ENCODE peak calls at places on chromosome X, in five cellular contexts. D is epithelial cell of esophagus, L is cardiac muscle cell, R is IMR-90, Y is mesenchymal stem cell. X is an unnamed sample.

GRCh38 chrX:105267167-105267566 is 46.7 kb upstream of the TEX13A start:
- DNase-seq in Y (no peak), R (no peak), L (no peak), D (no peak), X (no peak)

GRCh38 chrX:9789555-9789954 is 3.3 kb downstream of the SHROOM2 start:
- DNase-seq in L (no peak), R (no peak), Y (peak), D (no peak), X (no peak)

GRCh38 chrX:123450217-123450616 is 266.1 kb downstream of the GRIA3 start:
- DNase-seq in R (peak), D (peak), Y (no peak), L (peak), X (no peak)

GRCh38 chrX:623599-624323 is 6.8 kb upstream of the SHOX start:
- DNase-seq in Y (no peak), D (peak), R (no peak), L (no peak), X (no peak)

GRCh38 chrX:147522986-147523385 is 388.7 kb upstream of the FMR1 start:
- DNase-seq in D (no peak), L (no peak), R (no peak), Y (no peak), X (no peak)

GRCh38 chrX:989959-990510 is 222.4 kb downstream of the CRLF2 start:
- DNase-seq in D (peak), R (peak), L (no peak), Y (peak), X (peak)

GRCh38 chrX:153665726-153666306 is 7.8 kb downstream of the PNCK start:
- DNase-seq in Y (no peak), L (no peak), R (no peak), D (no peak), X (no peak)

GRCh38 chrX:54842638-54843037 is 35.1 kb downstream of the MAGED2 start:
- DNase-seq in L (no peak), D (no peak), Y (no peak), R (no peak), X (no peak)

GRCh38 chrX:132125906-132126305 is 1.9 kb downstream of the FRMD7 start:
- DNase-seq in D (no peak), Y (no peak), R (no peak), L (no peak), X (no peak)

GRCh38 chrX:22818061-22818460 is 181.7 kb upstream of the DDX53 start:
- DNase-seq in R (no peak), L (no peak), Y (no peak), D (no peak), X (no peak)

GRCh38 chrX:97524997-97525396 is 641.3 kb downstream of the RPA4 start:
- DNase-seq in Y (peak), R (no peak), L (no peak), D (peak), X (no peak)

GRCh38 chrX:6228720-6229119 is at the start of gene NLGN4X:
- DNase-seq in D (no peak), Y (no peak), L (peak), R (no peak), X (no peak)

GRCh38 chrX:154531626-154532025 is 15.0 kb downstream of the G6PD start:
- DNase-seq in R (peak), D (no peak), L (peak), Y (peak), X (no peak)

GRCh38 chrX:4708970-4709760 is 995.7 kb upstream of the PRKX start:
- DNase-seq in D (peak), L (no peak), Y (no peak), R (no peak), X (no peak)

GRCh38 chrX:112867570-112867969 is 26.9 kb upstream of the AMOT start:
- DNase-seq in D (no peak), Y (no peak), L (no peak), R (no peak), X (peak)

GRCh38 chrX:2628751-2629315 is 62.3 kb upstream of the CD99 start:
- DNase-seq in R (no peak), D (no peak), L (no peak), Y (no peak), X (no peak)

GRCh38 chrX:2631743-2632532 is 59.2 kb upstream of the CD99 start:
- DNase-seq in D (no peak), Y (no peak), L (no peak), R (no peak), X (no peak)

GRCh38 chrX:2627272-2627867 is 63.7 kb upstream of the CD99 start:
- DNase-seq in L (peak), D (peak), Y (peak), R (peak), X (peak)

GRCh38 chrX:2626750-2627149 is 64.3 kb upstream of the CD99 start:
- DNase-seq in Y (no peak), L (no peak), D (no peak), R (no peak), X (no peak)

DNA sequence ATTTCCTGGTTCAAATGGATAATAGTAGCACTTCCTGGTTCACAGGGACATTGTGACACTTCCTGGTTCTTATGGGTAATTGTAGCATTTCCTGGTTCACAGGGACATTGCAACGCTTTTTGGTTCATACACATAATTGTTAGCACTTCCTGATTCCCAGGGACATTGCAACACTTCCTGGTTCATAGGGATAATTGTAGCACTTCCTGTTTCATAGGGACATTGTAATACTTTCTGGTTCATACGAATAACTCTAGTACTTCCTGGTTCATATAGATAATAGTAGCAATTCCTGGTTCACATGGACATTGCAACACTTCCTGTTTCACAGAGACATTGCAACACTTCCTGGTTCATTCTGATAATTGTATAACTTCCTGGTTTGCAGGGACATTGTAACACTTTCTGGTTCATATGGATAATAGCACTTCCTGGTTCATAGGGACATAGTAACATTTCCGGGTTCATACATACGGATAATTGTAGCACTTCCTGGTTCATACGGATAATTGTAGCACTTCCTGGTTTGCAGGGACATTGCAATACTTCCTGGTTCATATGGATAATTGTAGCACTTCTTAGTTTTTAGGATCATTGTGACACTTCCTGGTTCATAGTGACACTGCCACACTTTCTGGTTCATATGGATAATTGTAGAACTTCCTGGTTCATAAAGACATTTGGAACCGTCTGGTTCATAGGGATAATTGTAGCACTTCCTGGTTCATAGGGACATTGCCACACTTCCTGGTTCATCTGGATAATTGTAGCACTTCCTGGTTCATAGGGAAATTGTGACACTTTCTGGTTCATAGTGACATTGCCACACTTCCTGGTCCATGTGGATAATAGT is 61.6 kb upstream of the CD99 start:
- DNase-seq in R (no peak), L (no peak), Y (no peak), D (no peak), X (no peak)
- H3K4me3 ChIP-seq in R (no peak), L (no peak), Y (no peak), D (no peak), X (no peak)

GRCh38 chrX:80412042-80412441 is 8.2 kb upstream of the TENT5D start:
- DNase-seq in Y (no peak), L (no peak), D (no peak), R (no peak), X (no peak)
- H3K4me3 ChIP-seq in Y (no peak), L (no peak), D (no peak), R (no peak), X (no peak)

GRCh38 chrX:70479970-70480659 is 35.5 kb downstream of the DLG3 start:
- DNase-seq in R (no peak), Y (no peak), L (peak), D (peak), X (no peak)

GRCh38 chrX:70479197-70479969 is 34.7 kb downstream of the DLG3 start:
- DNase-seq in L (no peak), R (peak), D (peak), Y (peak), X (peak)

GRCh38 chrX:70481871-70482270 is 37.2 kb downstream of the DLG3 start:
- DNase-seq in Y (peak), L (no peak), D (no peak), R (no peak), X (no peak)

GRCh38 chrX:70481424-70481823 is 36.8 kb downstream of the DLG3 start:
- DNase-seq in L (peak), R (no peak), D (no peak), Y (peak), X (no peak)

DNA sequence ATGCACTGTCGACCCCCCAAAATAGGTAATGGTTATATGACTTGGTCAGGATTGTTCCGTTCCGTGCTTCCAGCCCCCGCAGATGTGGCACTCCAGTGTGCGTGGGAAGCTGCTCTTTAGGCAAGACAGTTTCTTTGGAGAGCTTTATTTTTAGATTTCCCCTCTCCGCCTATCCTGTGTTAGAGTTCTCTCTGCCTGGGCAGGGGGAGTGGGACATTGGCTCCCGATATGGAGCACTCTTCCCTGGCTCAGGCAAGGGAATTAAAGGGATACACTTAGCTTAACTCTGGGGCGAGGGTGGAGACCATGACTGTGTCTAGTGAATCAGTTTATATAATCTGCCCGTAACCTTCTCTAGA is 36.0 kb downstream of the DLG3 start:
- DNase-seq in Y (peak), D (no peak), L (peak), R (no peak), X (no peak)
- H3K4me3 ChIP-seq in Y (no peak), D (no peak), L (no peak), R (no peak), X (no peak)

DNA sequence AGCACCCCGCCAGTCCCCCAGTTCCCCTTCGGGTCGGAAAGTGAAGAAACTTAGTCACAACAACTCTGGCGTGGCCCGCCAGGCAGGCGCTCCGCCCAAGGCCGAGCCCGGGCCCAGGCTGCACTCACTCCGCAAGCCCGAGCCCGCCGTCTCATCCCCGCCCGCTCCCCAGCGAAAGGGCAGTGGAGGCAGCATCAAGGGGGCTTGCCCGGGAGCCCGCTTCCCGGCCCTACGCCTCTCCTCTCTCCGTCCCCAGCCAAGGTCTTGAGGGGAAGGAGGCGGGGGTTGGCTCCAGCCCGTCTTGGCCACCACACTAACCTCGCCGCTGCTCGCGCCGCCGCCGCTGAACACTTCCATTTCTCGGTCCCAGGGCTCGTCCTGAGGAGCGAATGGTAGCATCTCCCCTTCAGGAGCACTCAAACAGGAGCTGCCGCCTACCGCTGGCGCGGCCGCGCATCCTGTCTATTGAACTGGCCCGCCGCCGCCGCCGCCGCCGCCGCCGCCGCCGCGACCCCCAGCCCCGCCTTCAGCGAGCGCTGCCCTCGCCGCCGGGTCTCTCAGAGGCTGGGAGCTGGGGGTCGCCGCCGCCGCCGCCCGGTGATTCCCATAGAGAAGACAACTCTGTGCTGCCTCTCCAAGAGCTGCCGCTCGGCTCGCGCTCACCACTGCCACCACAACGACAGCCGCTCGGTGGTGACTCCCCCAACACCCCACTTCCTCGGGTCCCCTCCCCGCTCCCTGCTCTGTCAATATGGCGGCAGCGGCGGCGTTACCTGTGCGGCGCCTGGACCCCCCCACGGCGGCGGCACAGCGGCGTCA is at the start of gene RPS6KA6:
- DNase-seq in Y (peak), D (peak), L (peak), R (peak), X (peak)
- H3K4me3 ChIP-seq in Y (peak), D (peak), L (peak), R (peak), X (peak)

GRCh38 chrX:106999002-106999975 is 723 bp downstream of the MORC4 start:
- DNase-seq in R (peak), L (peak), D (peak), Y (peak), X (peak)

GRCh38 chrX:106995678-106996077 is 4.3 kb downstream of the MORC4 start:
- DNase-seq in R (no peak), Y (no peak), D (no peak), L (no peak), X (no peak)

GRCh38 chrX:106997611-106998010 is 2.4 kb downstream of the MORC4 start:
- DNase-seq in L (no peak), Y (no peak), R (no peak), D (no peak), X (no peak)

GRCh38 chrX:107000013-107000515 is at the start of gene MORC4:
- DNase-seq in Y (peak), L (peak), R (peak), D (peak), X (peak)
- H3K4me3 ChIP-seq in Y (peak), L (peak), R (peak), D (peak), X (peak)

GRCh38 chrX:46722742-46723568 is 36.0 kb downstream of the SLC9A7 start:
- DNase-seq in D (peak), L (no peak), Y (no peak), R (peak), X (peak)
- H3K4me3 ChIP-seq in D (no peak), L (no peak), Y (no peak), R (no peak), X (peak)

DNA sequence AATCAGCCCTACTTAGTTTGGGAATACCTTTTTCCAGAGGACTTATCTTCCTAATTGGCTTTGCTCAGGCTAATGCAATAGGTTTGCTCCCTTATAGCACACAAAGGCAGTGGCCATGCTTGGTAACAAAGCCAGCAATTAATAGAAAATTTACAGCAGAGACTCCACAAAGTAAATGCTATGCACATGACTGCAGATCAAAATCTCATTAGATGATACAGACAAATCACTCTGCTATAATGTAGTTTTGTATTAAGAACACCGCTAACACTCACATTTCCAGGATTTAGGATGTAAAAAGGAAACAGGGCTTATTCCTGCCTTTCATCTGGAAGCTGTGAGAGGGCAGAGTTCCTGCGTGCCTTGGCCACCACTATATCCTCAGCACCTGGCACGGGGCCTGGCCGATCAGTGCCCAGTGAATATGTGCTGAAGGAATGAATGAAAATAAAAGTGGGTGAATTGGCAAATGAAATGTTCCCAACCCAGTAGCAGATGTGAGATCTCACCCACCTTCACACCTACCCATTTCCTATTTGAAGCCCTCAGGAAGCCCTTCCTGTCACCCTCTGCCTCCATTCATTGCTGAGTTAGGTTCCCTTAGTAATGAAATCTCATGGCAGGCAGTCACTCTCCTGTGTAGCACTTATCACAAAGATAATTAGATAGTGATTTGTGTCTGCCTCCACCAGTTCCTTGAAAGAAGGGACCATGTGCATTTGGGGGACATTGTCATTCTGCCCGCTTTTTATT is 5.1 kb downstream of the SEPTIN6 start:
- DNase-seq in Y (no peak), D (no peak), R (no peak), L (no peak), X (no peak)
- H3K4me3 ChIP-seq in Y (no peak), D (no peak), R (no peak), L (no peak), X (no peak)

DNA sequence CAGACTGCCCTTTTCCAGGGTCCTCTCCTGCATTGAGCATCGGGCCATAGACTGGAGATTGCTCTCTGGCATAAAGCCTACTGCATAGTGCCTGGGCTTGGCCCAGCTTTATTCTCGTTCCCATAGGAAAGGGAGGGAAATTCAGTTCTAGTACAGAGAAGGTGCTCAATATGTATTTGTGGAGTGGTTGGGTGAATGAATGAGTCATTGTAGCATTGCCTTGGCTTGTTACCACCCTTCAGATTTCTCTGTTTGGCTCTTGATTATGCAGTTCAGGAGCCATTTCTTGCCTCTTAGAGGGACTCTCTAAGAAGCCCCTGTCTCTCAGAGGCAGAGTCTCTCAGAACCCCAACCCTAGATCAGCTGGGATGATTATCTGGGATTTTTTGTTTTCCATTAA is 2.6 kb downstream of the TMEM35A start:
- DNase-seq in R (no peak), D (peak), Y (no peak), L (no peak), X (no peak)
- H3K4me3 ChIP-seq in R (no peak), D (no peak), Y (no peak), L (no peak), X (no peak)

GRCh38 chrX:47235691-47236103 is 2.9 kb downstream of the USP11 start:
- DNase-seq in D (no peak), L (no peak), R (peak), Y (peak), X (peak)
- H3K4me3 ChIP-seq in D (no peak), L (no peak), R (no peak), Y (no peak), X (no peak)

X was measured in mammary epithelial cell.